ENCODE peak calls at places on chromosomes 5 and 9, in nine cellular contexts. One of them, this sample, is unnamed.

GRCh38 chr5:115954144-115954543 is 8.1 kb upstream of the LVRN start:
- DNase-seq in CD4-positive, alpha-beta memory T cell: no peak
- DNase-seq in cardiac muscle cell: no peak
- DNase-seq in CD8-positive, alpha-beta T cell: no peak
- DNase-seq in endodermal cell: no peak
- DNase-seq in aorta: no peak
- DNase-seq in lung: no peak
- DNase-seq in tibial artery: no peak
- DNase-seq in gastrocnemius medialis: no peak
- DNase-seq in this sample: no peak

GRCh38 chr5:157602505-157602904 is 26.9 kb upstream of the ADAM19 start:
- DNase-seq in CD4-positive, alpha-beta memory T cell: no peak
- DNase-seq in cardiac muscle cell: no peak
- DNase-seq in CD8-positive, alpha-beta T cell: no peak
- DNase-seq in endodermal cell: no peak
- DNase-seq in aorta: no peak
- DNase-seq in lung: no peak
- DNase-seq in tibial artery: no peak
- DNase-seq in gastrocnemius medialis: no peak
- DNase-seq in this sample: peak; percentile 62

GRCh38 chr9:36328798-36329411 is 70.7 kb upstream of the GNE start:
- DNase-seq in CD4-positive, alpha-beta memory T cell: peak; percentile 60
- DNase-seq in cardiac muscle cell: peak; percentile 84
- DNase-seq in CD8-positive, alpha-beta T cell: no peak
- DNase-seq in endodermal cell: no peak
- DNase-seq in aorta: no peak
- DNase-seq in lung: peak; percentile 50
- DNase-seq in tibial artery: no peak
- DNase-seq in gastrocnemius medialis: no peak
- DNase-seq in this sample: peak; percentile 68

GRCh38 chr9:22357016-22357415 is 89.6 kb upstream of the DMRTA1 start:
- DNase-seq in CD4-positive, alpha-beta memory T cell: no peak
- DNase-seq in cardiac muscle cell: no peak
- DNase-seq in CD8-positive, alpha-beta T cell: no peak
- DNase-seq in endodermal cell: no peak
- DNase-seq in aorta: no peak
- DNase-seq in lung: no peak
- DNase-seq in tibial artery: no peak
- DNase-seq in gastrocnemius medialis: no peak
- DNase-seq in this sample: no peak

GRCh38 chr5:181098642-181099452 is 32.1 kb downstream of the OR2V1 start:
- DNase-seq in CD4-positive, alpha-beta memory T cell: no peak
- DNase-seq in cardiac muscle cell: no peak
- DNase-seq in CD8-positive, alpha-beta T cell: no peak
- DNase-seq in endodermal cell: peak; percentile 63
- DNase-seq in aorta: no peak
- DNase-seq in lung: no peak
- DNase-seq in tibial artery: no peak
- DNase-seq in gastrocnemius medialis: no peak
- DNase-seq in this sample: no peak

GRCh38 chr5:35487255-35488035 is 130.2 kb upstream of the SPEF2 start:
- DNase-seq in CD4-positive, alpha-beta memory T cell: no peak
- DNase-seq in cardiac muscle cell: peak; percentile 6
- DNase-seq in CD8-positive, alpha-beta T cell: no peak
- DNase-seq in endodermal cell: no peak
- DNase-seq in aorta: no peak
- DNase-seq in lung: no peak
- DNase-seq in tibial artery: no peak
- DNase-seq in gastrocnemius medialis: no peak
- DNase-seq in this sample: no peak

GRCh38 chr9:88593537-88594185 is 58.7 kb downstream of the NXNL2 start:
- DNase-seq in CD4-positive, alpha-beta memory T cell: peak; percentile 47
- DNase-seq in cardiac muscle cell: peak; percentile 80
- DNase-seq in CD8-positive, alpha-beta T cell: peak; percentile 33
- DNase-seq in endodermal cell: no peak
- DNase-seq in aorta: no peak
- DNase-seq in lung: peak; percentile 54
- DNase-seq in tibial artery: no peak
- DNase-seq in gastrocnemius medialis: no peak
- DNase-seq in this sample: peak; percentile 72

GRCh38 chr5:59062986-59063683 is 480.3 kb downstream of the RAB3C start:
- DNase-seq in CD4-positive, alpha-beta memory T cell: no peak
- DNase-seq in cardiac muscle cell: peak; percentile 55
- DNase-seq in CD8-positive, alpha-beta T cell: no peak
- DNase-seq in endodermal cell: no peak
- DNase-seq in aorta: no peak
- DNase-seq in lung: no peak
- DNase-seq in tibial artery: no peak
- DNase-seq in gastrocnemius medialis: no peak
- DNase-seq in this sample: no peak

GRCh38 chr5:62259699-62260220 is 46.2 kb upstream of the KIF2A start:
- DNase-seq in CD4-positive, alpha-beta memory T cell: no peak
- DNase-seq in cardiac muscle cell: peak; percentile 21
- DNase-seq in CD8-positive, alpha-beta T cell: no peak
- DNase-seq in endodermal cell: no peak
- DNase-seq in aorta: no peak
- DNase-seq in lung: no peak
- DNase-seq in tibial artery: no peak
- DNase-seq in gastrocnemius medialis: no peak
- DNase-seq in this sample: no peak

GRCh38 chr5:7927466-7928375 is 58.8 kb downstream of the MTRR start:
- DNase-seq in CD4-positive, alpha-beta memory T cell: peak; percentile 13
- DNase-seq in cardiac muscle cell: peak; percentile 67
- DNase-seq in CD8-positive, alpha-beta T cell: no peak
- DNase-seq in endodermal cell: peak; percentile 87
- DNase-seq in aorta: no peak
- DNase-seq in lung: peak; percentile 44
- DNase-seq in tibial artery: no peak
- DNase-seq in gastrocnemius medialis: no peak
- DNase-seq in this sample: peak; percentile 10

GRCh38 chr9:100554935-100555401 is 22.9 kb upstream of the CAVIN4 start:
- DNase-seq in CD4-positive, alpha-beta memory T cell: no peak
- DNase-seq in cardiac muscle cell: peak; percentile 25
- DNase-seq in CD8-positive, alpha-beta T cell: no peak
- DNase-seq in endodermal cell: no peak
- DNase-seq in aorta: no peak
- DNase-seq in lung: no peak
- DNase-seq in tibial artery: no peak
- DNase-seq in gastrocnemius medialis: no peak
- DNase-seq in this sample: no peak

GRCh38 chr9:112170235-112170634 is 4.9 kb downstream of the SUSD1 start:
- DNase-seq in CD4-positive, alpha-beta memory T cell: no peak
- DNase-seq in cardiac muscle cell: no peak
- DNase-seq in CD8-positive, alpha-beta T cell: no peak
- DNase-seq in endodermal cell: no peak
- DNase-seq in aorta: no peak
- DNase-seq in lung: no peak
- DNase-seq in tibial artery: no peak
- DNase-seq in gastrocnemius medialis: no peak
- DNase-seq in this sample: no peak

GRCh38 chr9:135574943-135575342 is 13.4 kb downstream of the PAEP start:
- DNase-seq in CD4-positive, alpha-beta memory T cell: no peak
- DNase-seq in cardiac muscle cell: no peak
- DNase-seq in CD8-positive, alpha-beta T cell: no peak
- DNase-seq in endodermal cell: no peak
- DNase-seq in aorta: no peak
- DNase-seq in lung: no peak
- DNase-seq in tibial artery: no peak
- DNase-seq in gastrocnemius medialis: no peak
- DNase-seq in this sample: no peak

GRCh38 chr9:132622144-132622543 is 39.7 kb downstream of the BARHL1 start:
- DNase-seq in CD4-positive, alpha-beta memory T cell: no peak
- DNase-seq in cardiac muscle cell: peak; percentile 58
- DNase-seq in CD8-positive, alpha-beta T cell: no peak
- DNase-seq in endodermal cell: no peak
- DNase-seq in aorta: no peak
- DNase-seq in lung: peak; percentile 73
- DNase-seq in tibial artery: no peak
- DNase-seq in gastrocnemius medialis: no peak
- DNase-seq in this sample: no peak

GRCh38 chr5:167721926-167722440 is 569.5 kb upstream of the WWC1 start:
- DNase-seq in CD4-positive, alpha-beta memory T cell: no peak
- DNase-seq in cardiac muscle cell: no peak
- DNase-seq in CD8-positive, alpha-beta T cell: no peak
- DNase-seq in endodermal cell: no peak
- DNase-seq in aorta: no peak
- DNase-seq in lung: no peak
- DNase-seq in tibial artery: no peak
- DNase-seq in gastrocnemius medialis: no peak
- DNase-seq in this sample: no peak

GRCh38 chr5:134794819-134795218 is 36.2 kb downstream of the DDX46 start:
- DNase-seq in CD4-positive, alpha-beta memory T cell: no peak
- DNase-seq in cardiac muscle cell: no peak
- DNase-seq in CD8-positive, alpha-beta T cell: no peak
- DNase-seq in endodermal cell: no peak
- DNase-seq in aorta: no peak
- DNase-seq in lung: no peak
- DNase-seq in tibial artery: no peak
- DNase-seq in gastrocnemius medialis: no peak
- DNase-seq in this sample: no peak

GRCh38 chr5:67192719-67193464 is 3.7 kb downstream of the CD180 start:
- DNase-seq in CD4-positive, alpha-beta memory T cell: no peak
- DNase-seq in cardiac muscle cell: no peak
- DNase-seq in CD8-positive, alpha-beta T cell: no peak
- DNase-seq in endodermal cell: no peak
- DNase-seq in aorta: no peak
- DNase-seq in lung: no peak
- DNase-seq in tibial artery: no peak
- DNase-seq in gastrocnemius medialis: no peak
- DNase-seq in this sample: no peak

GRCh38 chr5:67188274-67188857 is 8.2 kb downstream of the CD180 start:
- DNase-seq in CD4-positive, alpha-beta memory T cell: no peak
- DNase-seq in cardiac muscle cell: no peak
- DNase-seq in CD8-positive, alpha-beta T cell: no peak
- DNase-seq in endodermal cell: no peak
- DNase-seq in aorta: no peak
- DNase-seq in lung: no peak
- DNase-seq in tibial artery: no peak
- DNase-seq in gastrocnemius medialis: no peak
- DNase-seq in this sample: peak; percentile 53

GRCh38 chr5:67190443-67190842 is 6.2 kb downstream of the CD180 start:
- DNase-seq in CD4-positive, alpha-beta memory T cell: no peak
- DNase-seq in cardiac muscle cell: no peak
- DNase-seq in CD8-positive, alpha-beta T cell: no peak
- DNase-seq in endodermal cell: no peak
- DNase-seq in aorta: no peak
- DNase-seq in lung: no peak
- DNase-seq in tibial artery: no peak
- DNase-seq in gastrocnemius medialis: no peak
- DNase-seq in this sample: no peak

GRCh38 chr5:67193479-67193878 is 3.1 kb downstream of the CD180 start:
- DNase-seq in CD4-positive, alpha-beta memory T cell: no peak
- DNase-seq in cardiac muscle cell: no peak
- DNase-seq in CD8-positive, alpha-beta T cell: no peak
- DNase-seq in endodermal cell: no peak
- DNase-seq in aorta: no peak
- DNase-seq in lung: no peak
- DNase-seq in tibial artery: no peak
- DNase-seq in gastrocnemius medialis: no peak
- DNase-seq in this sample: no peak

DNA sequence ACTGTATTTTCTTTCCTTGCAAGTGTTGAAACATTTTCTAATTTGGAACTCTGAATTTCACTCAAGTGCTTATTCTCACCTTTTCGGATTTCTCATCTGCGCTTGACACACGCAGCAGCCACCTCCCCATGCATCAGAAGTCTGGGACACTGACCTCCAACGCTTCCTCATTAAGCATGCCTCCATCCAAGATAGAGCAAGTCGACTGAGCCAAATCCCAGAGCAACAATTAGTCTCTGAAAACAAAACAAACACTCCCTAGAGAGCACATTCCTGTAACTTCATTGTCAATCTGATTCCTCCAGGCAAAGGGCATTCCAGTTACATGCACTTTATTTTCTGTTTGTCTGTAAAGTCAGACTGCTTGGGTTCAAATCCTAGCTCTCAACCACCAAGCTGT is 5.7 kb downstream of the CD180 start:
- DNase-seq in CD4-positive, alpha-beta memory T cell: no peak
- DNase-seq in cardiac muscle cell: no peak
- DNase-seq in CD8-positive, alpha-beta T cell: no peak
- DNase-seq in endodermal cell: peak; percentile 62
- DNase-seq in aorta: no peak
- DNase-seq in lung: no peak
- DNase-seq in tibial artery: no peak
- DNase-seq in gastrocnemius medialis: no peak
- DNase-seq in this sample: no peak
- H3K4me1 ChIP-seq in CD4-positive, alpha-beta memory T cell: peaks cover 38% of the 10 kb centered on the region
- H3K4me1 ChIP-seq in cardiac muscle cell: no peaks in the 10 kb centered on the region
- H3K4me1 ChIP-seq in CD8-positive, alpha-beta T cell: peaks cover 28% of the 10 kb centered on the region
- H3K4me1 ChIP-seq in endodermal cell: peaks cover 6% of the 10 kb centered on the region
- H3K4me1 ChIP-seq in aorta: no peaks in the 10 kb centered on the region
- H3K4me1 ChIP-seq in lung: no peaks in the 10 kb centered on the region
- H3K4me1 ChIP-seq in tibial artery: no peaks in the 10 kb centered on the region
- H3K4me1 ChIP-seq in gastrocnemius medialis: no peaks in the 10 kb centered on the region
- H3K4me1 ChIP-seq in this sample: peaks cover 24% of the 10 kb centered on the region

DNA sequence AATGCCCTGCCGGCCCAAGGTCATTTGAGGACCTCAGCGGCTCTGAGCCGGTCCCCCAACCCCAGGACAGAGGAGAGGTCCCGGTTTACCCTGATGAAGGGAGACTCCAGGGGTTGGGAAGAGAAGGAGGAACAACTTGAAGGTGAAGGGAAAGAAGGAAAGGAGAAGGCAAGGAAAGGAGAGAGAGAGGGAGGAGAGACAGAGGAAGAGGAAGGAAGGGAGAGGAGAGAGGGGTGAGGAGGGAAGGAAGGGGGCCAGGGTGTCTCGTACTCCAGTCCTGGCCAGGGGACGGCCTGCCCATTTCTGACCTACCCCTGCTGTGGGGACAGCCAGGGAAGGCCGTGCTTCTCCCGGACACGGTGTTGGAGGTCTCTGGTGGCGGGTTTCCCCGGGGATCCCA is 1.9 kb downstream of the PRRX2 start:
- DNase-seq in CD4-positive, alpha-beta memory T cell: no peak
- DNase-seq in cardiac muscle cell: no peak
- DNase-seq in CD8-positive, alpha-beta T cell: no peak
- DNase-seq in endodermal cell: no peak
- DNase-seq in aorta: no peak
- DNase-seq in lung: no peak
- DNase-seq in tibial artery: no peak
- DNase-seq in gastrocnemius medialis: no peak
- DNase-seq in this sample: no peak
- H3K27me3 ChIP-seq in CD4-positive, alpha-beta memory T cell: peaks cover 7% of the 10 kb centered on the region
- H3K27me3 ChIP-seq in cardiac muscle cell: peaks cover 28% of the 10 kb centered on the region
- H3K27me3 ChIP-seq in CD8-positive, alpha-beta T cell: no peaks in the 10 kb centered on the region
- H3K27me3 ChIP-seq in endodermal cell: peaks cover 43% of the 10 kb centered on the region
- H3K27me3 ChIP-seq in aorta: no peaks in the 10 kb centered on the region
- H3K27me3 ChIP-seq in lung: peaks cover 5% of the 10 kb centered on the region
- H3K27me3 ChIP-seq in tibial artery: no peaks in the 10 kb centered on the region
- H3K27me3 ChIP-seq in gastrocnemius medialis: peaks cover 14% of the 10 kb centered on the region
- H3K27me3 ChIP-seq in this sample: no peaks in the 10 kb centered on the region

GRCh38 chr9:137302176-137303030 is at the start of gene NRARP:
- DNase-seq in CD4-positive, alpha-beta memory T cell: peak; percentile 88
- DNase-seq in cardiac muscle cell: peak; percentile 86
- DNase-seq in CD8-positive, alpha-beta T cell: peak; percentile 92
- DNase-seq in endodermal cell: peak; percentile 94
- DNase-seq in aorta: peak; percentile 91
- DNase-seq in lung: peak; percentile 83
- DNase-seq in tibial artery: peak; percentile 83
- DNase-seq in gastrocnemius medialis: peak; percentile 28
- DNase-seq in this sample: peak; percentile 91
- H3K27ac ChIP-seq in CD4-positive, alpha-beta memory T cell: peak within 1 kb of the TSS; percentile 15
- H3K27ac ChIP-seq in cardiac muscle cell: peak within 1 kb of the TSS; percentile 47
- H3K27ac ChIP-seq in CD8-positive, alpha-beta T cell: no peak within 1 kb of the TSS
- H3K27ac ChIP-seq in endodermal cell: peak within 1 kb of the TSS; percentile 98
- H3K27ac ChIP-seq in aorta: no peak within 1 kb of the TSS
- H3K27ac ChIP-seq in lung: peak within 1 kb of the TSS; percentile 79
- H3K27ac ChIP-seq in tibial artery: peak within 1 kb of the TSS; percentile 35
- H3K27ac ChIP-seq in gastrocnemius medialis: peak within 1 kb of the TSS; percentile 78
- H3K27ac ChIP-seq in this sample: peak within 1 kb of the TSS; percentile 51

GRCh38 chr5:140115186-140115500 is 1.2 kb downstream of the PURA start:
- DNase-seq in CD4-positive, alpha-beta memory T cell: no peak
- DNase-seq in cardiac muscle cell: no peak
- DNase-seq in CD8-positive, alpha-beta T cell: no peak
- DNase-seq in endodermal cell: no peak
- DNase-seq in aorta: no peak
- DNase-seq in lung: no peak
- DNase-seq in tibial artery: no peak
- DNase-seq in gastrocnemius medialis: no peak
- DNase-seq in this sample: no peak
- H3K4me1 ChIP-seq in CD4-positive, alpha-beta memory T cell: peaks cover 65% of the 10 kb centered on the region
- H3K4me1 ChIP-seq in cardiac muscle cell: peaks cover 30% of the 10 kb centered on the region
- H3K4me1 ChIP-seq in CD8-positive, alpha-beta T cell: peaks cover 56% of the 10 kb centered on the region
- H3K4me1 ChIP-seq in endodermal cell: peaks cover 7% of the 10 kb centered on the region
- H3K4me1 ChIP-seq in aorta: peaks cover 3% of the 10 kb centered on the region
- H3K4me1 ChIP-seq in lung: peaks cover 19% of the 10 kb centered on the region
- H3K4me1 ChIP-seq in tibial artery: no peaks in the 10 kb centered on the region
- H3K4me1 ChIP-seq in gastrocnemius medialis: peaks cover 60% of the 10 kb centered on the region
- H3K4me1 ChIP-seq in this sample: peaks cover 53% of the 10 kb centered on the region